ENCODE peak calls at places on chromosome 4, in ten cellular contexts. U is OCI-LY7; M is H9; C is body of pancreas; G is A549; J is neural progenitor cell; B is right atrium auricular region; D is CD8-positive, alpha-beta memory T cell; L is RWPE1; P is aorta. Y is an unnamed sample.

GRCh38 chr4:117064297-117064696 is 21.1 kb downstream of the TRAM1L1 start:
- DNase-seq in U (no peak), M (no peak), C (no peak), G (no peak), J (no peak), B (no peak), D (no peak), L (no peak), P (no peak), Y (no peak)

GRCh38 chr4:110959041-110959643 is 336.3 kb upstream of the PITX2 start:
- DNase-seq in U (peak; percentile 36), M (no peak), C (no peak), G (no peak), J (no peak), B (no peak), D (no peak), L (no peak), P (no peak), Y (no peak)

GRCh38 chr4:134777626-134778025 is 576.0 kb upstream of the PABPC4L start:
- DNase-seq in U (no peak), M (no peak), C (no peak), G (no peak), J (peak; percentile 31), B (no peak), D (no peak), L (peak; percentile 0), P (no peak), Y (no peak)

GRCh38 chr4:83153312-83153915 is 38.9 kb upstream of the PLAC8 start:
- DNase-seq in U (no peak), M (no peak), C (no peak), G (no peak), J (no peak), B (no peak), D (no peak), L (no peak), P (no peak), Y (no peak)

GRCh38 chr4:123127865-123128264 is 205.5 kb upstream of the NUDT6 start:
- DNase-seq in U (no peak), M (no peak), C (no peak), G (no peak), J (no peak), B (no peak), D (no peak), L (peak; percentile 82), P (no peak), Y (no peak)

GRCh38 chr4:181525641-181526040 is 717.6 kb upstream of the TENM3 start:
- DNase-seq in U (peak; percentile 4), M (no peak), C (no peak), G (no peak), J (peak; percentile 53), B (no peak), D (no peak), L (no peak), P (no peak), Y (no peak)

GRCh38 chr4:21470531-21470930 is 478.0 kb downstream of the KCNIP4 start:
- DNase-seq in U (no peak), M (no peak), C (no peak), G (no peak), J (peak; percentile 20), B (no peak), D (no peak), L (peak; percentile 29), P (no peak), Y (no peak)

GRCh38 chr4:140071806-140072205 is 82.2 kb downstream of the MAML3 start:
- DNase-seq in U (no peak), M (no peak), C (peak; percentile 18), G (no peak), J (no peak), B (no peak), D (peak; percentile 3), L (no peak), P (no peak), Y (no peak)

GRCh38 chr4:76738081-76738931 is 159.6 kb downstream of the SOWAHB start:
- DNase-seq in U (no peak), M (no peak), C (no peak), G (no peak), J (no peak), B (peak; percentile 66), D (no peak), L (no peak), P (peak; percentile 83), Y (no peak)

GRCh38 chr4:10671750-10672149 is 12.8 kb downstream of the CLNK start:
- DNase-seq in U (no peak), M (no peak), C (no peak), G (no peak), J (no peak), B (no peak), D (no peak), L (no peak), P (no peak), Y (no peak)

GRCh38 chr4:68451246-68452211 is 4.3 kb downstream of the TMPRSS11E start:
- DNase-seq in U (no peak), M (peak; percentile 47), C (no peak), G (no peak), J (no peak), B (no peak), D (no peak), L (peak; percentile 30), P (no peak), Y (no peak)

GRCh38 chr4:26061248-26061986 is 147.4 kb downstream of the SMIM20 start:
- DNase-seq in U (peak; percentile 53), M (peak; percentile 72), C (no peak), G (peak; percentile 15), J (peak; percentile 73), B (no peak), D (no peak), L (peak; percentile 23), P (no peak), Y (no peak)

GRCh38 chr4:88610771-88611170 is 18.5 kb downstream of the HERC3 start:
- DNase-seq in U (no peak), M (no peak), C (no peak), G (no peak), J (no peak), B (peak; percentile 81), D (no peak), L (no peak), P (peak; percentile 81), Y (no peak)
- H3K27ac ChIP-seq in U (no peak overlapping the region), M (no peak overlapping the region), C (peak overlapping the region; percentile 45), G (peak overlapping the region; percentile 82), J (no peak overlapping the region), B (peak overlapping the region; percentile 62), D (no peak overlapping the region), L (peak overlapping the region; percentile 93), P (peak overlapping the region; percentile 95), Y (no peak overlapping the region)

GRCh38 chr4:38011484-38012162 is 51.4 kb downstream of the PTTG2 start:
- DNase-seq in U (no peak), M (no peak), C (no peak), G (no peak), J (no peak), B (no peak), D (no peak), L (no peak), P (no peak), Y (no peak)

GRCh38 chr4:38013461-38014366 is 53.5 kb downstream of the PTTG2 start:
- DNase-seq in U (no peak), M (no peak), C (peak; percentile 79), G (no peak), J (no peak), B (no peak), D (no peak), L (no peak), P (peak; percentile 87), Y (no peak)

GRCh38 chr4:38015886-38016515 is 55.8 kb downstream of the PTTG2 start:
- DNase-seq in U (no peak), M (no peak), C (no peak), G (no peak), J (no peak), B (no peak), D (no peak), L (no peak), P (no peak), Y (no peak)

GRCh38 chr4:38016698-38017097 is 56.5 kb downstream of the PTTG2 start:
- DNase-seq in U (no peak), M (no peak), C (no peak), G (no peak), J (no peak), B (no peak), D (no peak), L (no peak), P (no peak), Y (no peak)

DNA sequence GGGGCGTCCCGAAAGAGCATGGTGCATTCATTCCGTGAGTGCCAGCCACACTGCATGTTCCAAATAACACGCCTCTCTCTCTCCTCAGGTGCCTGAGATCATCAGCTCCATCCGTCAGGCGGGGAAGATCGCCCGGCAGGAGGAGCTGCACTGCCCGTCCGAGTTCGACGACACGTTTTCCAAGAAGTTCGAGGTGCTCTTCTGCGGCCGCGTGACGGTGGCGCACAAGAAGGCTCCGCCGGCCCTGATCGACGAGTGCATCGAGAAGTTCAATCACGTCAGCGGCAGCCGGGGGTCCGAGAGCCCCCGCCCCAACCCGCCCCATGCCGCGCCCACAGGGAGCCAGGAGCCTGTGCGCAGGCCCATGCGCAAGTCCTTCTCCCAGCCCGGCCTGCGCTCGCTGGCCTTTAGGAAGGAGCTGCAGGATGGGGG is 54.2 kb downstream of the PTTG2 start:
- DNase-seq in U (no peak), M (no peak), C (no peak), G (no peak), J (no peak), B (no peak), D (no peak), L (no peak), P (no peak), Y (no peak)
- H3K27ac ChIP-seq in U (no peak overlapping the region), M (no peak overlapping the region), C (peak overlapping the region; percentile 12), G (no peak overlapping the region), J (no peak overlapping the region), B (no peak overlapping the region), D (no peak overlapping the region), L (no peak overlapping the region), P (no peak overlapping the region), Y (no peak overlapping the region)

GRCh38 chr4:185028625-185029024 is 10.3 kb downstream of the HELT start:
- DNase-seq in U (no peak), M (no peak), C (no peak), G (no peak), J (no peak), B (no peak), D (no peak), L (no peak), P (no peak), Y (no peak)
- H3K27ac ChIP-seq in U (no peak overlapping the region), M (no peak overlapping the region), C (no peak overlapping the region), G (no peak overlapping the region), J (no peak overlapping the region), B (no peak overlapping the region), D (no peak overlapping the region), L (no peak overlapping the region), P (no peak overlapping the region), Y (no peak overlapping the region)

DNA sequence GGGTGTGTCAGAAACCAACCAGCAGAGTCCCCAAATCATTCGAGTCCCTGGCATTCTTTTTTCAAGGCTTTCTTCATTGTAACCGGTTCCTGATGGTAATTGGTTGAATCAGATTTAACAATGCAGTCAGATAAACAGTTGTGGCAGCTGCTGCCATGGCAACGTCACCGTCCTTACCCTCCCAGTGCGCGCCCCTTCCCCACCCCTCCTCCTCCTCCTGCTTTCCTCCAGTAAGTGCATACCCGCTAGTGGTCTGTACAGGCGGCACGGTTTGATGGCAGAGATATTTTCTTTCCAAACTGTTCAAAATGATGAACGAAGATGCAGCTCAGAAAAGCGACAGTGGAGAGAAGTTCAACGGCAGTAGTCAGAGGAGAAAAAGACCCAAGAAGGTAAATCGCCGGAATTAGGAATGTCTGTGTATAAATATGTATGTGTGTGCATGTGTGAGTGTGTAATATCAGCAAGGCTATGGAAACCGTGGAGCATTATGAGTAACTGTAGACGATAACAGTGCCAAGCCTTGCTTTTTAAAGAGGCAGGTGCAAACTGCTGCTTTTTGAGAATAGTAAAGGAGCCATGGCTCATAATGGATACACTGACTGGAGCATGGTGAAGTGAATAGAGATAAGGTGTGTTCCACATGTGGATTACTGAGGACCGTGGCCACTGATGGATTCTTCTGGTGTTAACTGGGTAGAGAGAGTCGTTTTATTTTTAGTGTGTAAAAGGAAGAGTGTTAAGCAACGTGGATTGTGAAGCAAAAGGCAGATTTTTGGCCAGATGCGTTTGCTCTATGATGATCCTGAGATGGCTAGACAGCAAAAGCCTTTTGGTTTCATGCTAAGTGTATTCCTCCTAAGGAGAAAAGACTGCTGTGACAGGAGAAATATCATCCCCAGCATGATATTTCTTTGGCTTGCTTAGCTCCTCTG is at the start of gene ANK2:
- DNase-seq in U (no peak), M (peak; percentile 87), C (no peak), G (no peak), J (peak; percentile 96), B (no peak), D (no peak), L (no peak), P (no peak), Y (peak; percentile 85)
- H3K27ac ChIP-seq in U (no peak within 1 kb of the TSS), M (peak within 1 kb of the TSS; percentile 22), C (no peak within 1 kb of the TSS), G (no peak within 1 kb of the TSS), J (peak within 1 kb of the TSS; percentile 14), B (no peak within 1 kb of the TSS), D (no peak within 1 kb of the TSS), L (no peak within 1 kb of the TSS), P (no peak within 1 kb of the TSS), Y (no peak within 1 kb of the TSS)

Y was measured in neuronal stem cell.